ENCODE peak calls at places on chromosomes 16 and 17, in ten cellular contexts. C is CD8-positive, alpha-beta T cell; W is bronchial epithelial cell; F is spleen; N is OCI-LY7; H is mesenchymal stem cell; E is tibial nerve; U is cardiac muscle cell; Q is suprapubic skin; X is adrenal gland. M is an unnamed sample.

GRCh38 chr17:79838541-79839274 is 532 bp downstream of the CBX4 start:
- DNase-seq in U (peak; percentile 82), Q (no peak), X (peak; percentile 79), F (peak; percentile 91), N (peak; percentile 80), H (peak; percentile 79), C (peak; percentile 52), W (peak; percentile 23), E (no peak), M (peak; percentile 53)

GRCh38 chr17:56502120-56502519 is 91.4 kb upstream of the NOG start:
- DNase-seq in N (no peak), W (no peak), X (no peak), C (no peak), E (no peak), F (no peak), H (no peak), Q (no peak), U (no peak), M (no peak)

GRCh38 chr16:87471278-87472141 is 21.3 kb downstream of the ZCCHC14 start:
- DNase-seq in W (no peak), C (no peak), X (no peak), Q (no peak), N (no peak), U (no peak), E (no peak), F (no peak), H (no peak), M (no peak)

GRCh38 chr16:66278111-66278531 is 88.4 kb upstream of the CDH5 start:
- DNase-seq in X (no peak), Q (peak; percentile 69), N (no peak), H (no peak), C (no peak), F (no peak), W (peak; percentile 98), E (no peak), U (no peak), M (no peak)

GRCh38 chr17:46876926-46877325 is 25.5 kb downstream of the WNT9B start:
- DNase-seq in N (no peak), E (no peak), U (no peak), C (no peak), W (no peak), X (no peak), H (no peak), F (no peak), Q (no peak), M (no peak)

GRCh38 chr17:44097110-44097810 is 26.2 kb downstream of the HDAC5 start:
- DNase-seq in C (no peak), H (peak; percentile 88), E (no peak), N (no peak), W (no peak), X (no peak), U (no peak), Q (no peak), F (no peak), M (no peak)

GRCh38 chr16:83586036-83586810 is 221.6 kb upstream of the HSBP1 start:
- DNase-seq in U (peak; percentile 13), E (no peak), C (no peak), N (no peak), Q (no peak), H (peak; percentile 7), X (no peak), F (no peak), W (no peak), M (no peak)

GRCh38 chr17:80751460-80752368 is 207.1 kb downstream of the RPTOR start:
- DNase-seq in Q (no peak), E (no peak), H (peak; percentile 89), W (no peak), N (no peak), C (no peak), F (no peak), X (peak; percentile 37), U (no peak), M (peak; percentile 33)

GRCh38 chr17:19308398-19308797 is 54.1 kb downstream of the B9D1 start:
- DNase-seq in H (no peak), X (no peak), Q (no peak), W (no peak), N (peak; percentile 26), U (no peak), C (no peak), F (peak; percentile 73), E (no peak), M (no peak)

GRCh38 chr16:89038811-89039735 is 54.6 kb upstream of the ACSF3 start:
- DNase-seq in H (no peak), X (no peak), F (peak; percentile 58), N (no peak), Q (no peak), E (no peak), U (no peak), C (no peak), W (no peak), M (no peak)

GRCh38 chr16:85028638-85029412 is 1.2 kb downstream of the KIAA0513 start:
- DNase-seq in F (peak; percentile 87), H (peak; percentile 45), W (peak; percentile 86), E (no peak), C (peak; percentile 76), N (no peak), X (peak; percentile 90), U (no peak), Q (no peak), M (peak; percentile 63)

GRCh38 chr17:66462010-66462409 is 159.6 kb downstream of the PRKCA start:
- DNase-seq in H (no peak), C (no peak), F (no peak), N (no peak), U (no peak), E (no peak), W (no peak), Q (no peak), X (no peak), M (no peak)

GRCh38 chr16:79170565-79171242 is 429.8 kb downstream of the MAF start:
- DNase-seq in F (no peak), N (no peak), W (peak; percentile 64), U (no peak), X (no peak), Q (no peak), E (no peak), C (no peak), H (peak; percentile 58), M (peak; percentile 29)

GRCh38 chr16:19872179-19872863 is 12.3 kb downstream of the GPRC5B start:
- DNase-seq in N (no peak), X (no peak), W (no peak), U (no peak), F (no peak), H (no peak), E (no peak), C (no peak), Q (no peak), M (no peak)

DNA sequence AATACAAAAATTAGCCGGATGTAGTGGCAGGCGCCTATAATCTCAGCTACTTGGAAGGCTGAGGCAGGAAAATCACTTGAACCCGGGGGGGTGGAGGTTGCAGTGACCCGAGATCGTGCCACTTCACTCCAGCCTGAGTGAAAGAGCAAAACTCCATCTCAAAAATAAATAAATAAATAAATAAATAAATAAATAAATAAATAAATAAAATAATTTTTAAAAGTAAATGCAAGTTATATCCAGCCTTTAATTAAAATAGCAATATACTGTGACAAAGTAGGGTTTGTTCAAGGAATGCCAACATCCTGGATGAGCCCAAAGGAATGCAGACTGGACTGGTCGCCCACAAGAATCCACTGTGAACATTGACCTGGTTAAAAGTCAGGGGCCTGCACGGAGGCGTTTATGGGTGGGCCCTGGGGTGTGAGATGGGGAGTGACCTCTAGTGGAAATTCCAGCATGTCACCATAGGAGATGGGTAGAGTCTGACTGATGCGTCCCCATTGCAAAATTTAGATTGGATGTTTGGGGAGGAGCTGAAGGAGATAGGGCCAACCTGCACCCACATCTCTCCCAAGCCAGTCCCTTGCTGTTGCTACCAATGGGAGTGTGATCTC is 9.7 kb upstream of the PIK3R5 start:
- DNase-seq in C (no peak), Q (no peak), N (no peak), W (no peak), E (no peak), X (no peak), F (no peak), H (no peak), U (no peak), M (no peak)
- H3K36me3 ChIP-seq in C (no peaks in the 10 kb centered on the region), Q (no peaks in the 10 kb centered on the region), N (no peaks in the 10 kb centered on the region), W (no peaks in the 10 kb centered on the region), E (no peaks in the 10 kb centered on the region), X (no peaks in the 10 kb centered on the region), F (no peaks in the 10 kb centered on the region), H (no peaks in the 10 kb centered on the region), U (no peaks in the 10 kb centered on the region), M (no peaks in the 10 kb centered on the region)

GRCh38 chr17:34135841-34136240 is 119.2 kb upstream of the CCL2 start:
- DNase-seq in Q (no peak), E (no peak), C (no peak), F (no peak), X (no peak), W (peak; percentile 6), U (no peak), N (no peak), H (no peak), M (no peak)
- H3K4me3 ChIP-seq in Q (no peak overlapping the region), E (no peak overlapping the region), C (no peak overlapping the region), F (no peak overlapping the region), X (no peak overlapping the region), W (no peak overlapping the region), U (no peak overlapping the region), N (no peak overlapping the region), H (no peak overlapping the region), M (no peak overlapping the region)

GRCh38 chr17:42322382-42323267 is 34.3 kb downstream of the STAT5A start:
- DNase-seq in X (peak; percentile 99), C (peak; percentile 97), F (peak; percentile 97), U (peak; percentile 95), N (peak; percentile 93), H (peak; percentile 93), Q (peak; percentile 98), W (peak; percentile 80), E (peak; percentile 97), M (peak; percentile 97)
- H3K36me3 ChIP-seq in X (no peaks in the 10 kb centered on the region), C (peaks cover 7% of the 10 kb centered on the region), F (peaks cover 92% of the 10 kb centered on the region), U (peaks cover 38% of the 10 kb centered on the region), N (peaks cover 6% of the 10 kb centered on the region), H (peaks cover 56% of the 10 kb centered on the region), Q (peaks cover 97% of the 10 kb centered on the region), W (peaks cover 31% of the 10 kb centered on the region), E (peaks cover 3% of the 10 kb centered on the region), M (no peaks in the 10 kb centered on the region)

DNA sequence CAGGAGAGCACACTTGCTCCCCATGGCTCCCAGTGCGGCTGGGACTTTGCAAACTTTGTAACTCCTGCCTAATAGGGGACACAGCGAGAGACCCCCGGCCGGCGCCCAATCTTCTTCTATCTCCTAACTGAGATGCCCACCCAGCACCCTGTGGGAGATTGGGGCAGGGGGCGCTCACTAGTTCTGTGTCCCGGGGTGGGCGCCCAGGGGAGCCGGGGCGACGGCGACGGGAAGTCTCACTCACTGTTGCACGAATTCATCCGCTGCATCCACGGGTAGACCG is 3.9 kb upstream of the HOXB5 start:
- DNase-seq in H (no peak), F (no peak), C (no peak), W (no peak), X (no peak), Q (no peak), E (no peak), U (no peak), N (no peak), M (no peak)
- H3K4me3 ChIP-seq in H (peak overlapping the region; percentile 87), F (peak overlapping the region; percentile 52), C (peak overlapping the region; percentile 56), W (no peak overlapping the region), X (no peak overlapping the region), Q (peak overlapping the region; percentile 67), E (peak overlapping the region; percentile 4), U (peak overlapping the region; percentile 25), N (peak overlapping the region; percentile 57), M (peak overlapping the region; percentile 35)